ENCODE peak calls at places on chromosomes 2 and 18, in four cellular contexts. R, N, Q and Y are unnamed samples.

GRCh38 chr18:31438402-31438801 is 9.1 kb upstream of the DSG3 start:
- DNase-seq in R (no peak), Q (no peak), N (no peak), Y (no peak)

GRCh38 chr2:172083725-172084483 is 1.4 kb upstream of the DLX1 start:
- DNase-seq in R (peak; percentile 12), Q (no peak), N (no peak), Y (peak; percentile 35)

GRCh38 chr2:1564506-1564905 is 151.2 kb downstream of the TPO start:
- DNase-seq in R (no peak), N (no peak), Q (no peak), Y (no peak)

GRCh38 chr2:232013701-232014353 is 52.3 kb downstream of the DIS3L2 start:
- DNase-seq in R (no peak), N (no peak), Q (peak; percentile 56), Y (no peak)

GRCh38 chr2:27218614-27219013 is 1.4 kb downstream of the CAD start:
- DNase-seq in N (no peak), R (no peak), Q (no peak), Y (no peak)

GRCh38 chr2:25201265-25201664 is 32.9 kb upstream of the POMC start:
- DNase-seq in N (no peak), R (peak; percentile 62), Q (peak; percentile 25), Y (peak; percentile 54)

GRCh38 chr2:97936199-97936598 is 59.5 kb downstream of the TMEM131 start:
- DNase-seq in R (peak; percentile 83), Q (peak; percentile 78), N (no peak), Y (peak; percentile 67)

GRCh38 chr2:95149397-95149984 is 10.2 kb downstream of the ZNF514 start:
- DNase-seq in R (no peak), N (no peak), Q (no peak), Y (no peak)

GRCh38 chr2:126665483-126665882 is 9.5 kb downstream of the GYPC start:
- DNase-seq in N (no peak), R (no peak), Q (no peak), Y (no peak)

GRCh38 chr18:5510109-5510846 is 33.5 kb downstream of the EPB41L3 start:
- DNase-seq in R (no peak), N (no peak), Q (peak; percentile 17), Y (no peak)

GRCh38 chr18:6414118-6414722 is 491 bp downstream of the L3MBTL4 start:
- DNase-seq in R (peak; percentile 71), Q (peak; percentile 16), N (peak; percentile 88), Y (peak; percentile 67)

GRCh38 chr2:155215037-155215707 is 516.7 kb downstream of the KCNJ3 start:
- DNase-seq in N (no peak), R (no peak), Q (no peak), Y (no peak)

GRCh38 chr2:150464270-150464669 is 23.2 kb downstream of the RND3 start:
- DNase-seq in Q (peak; percentile 30), N (no peak), R (no peak), Y (no peak)

GRCh38 chr2:85251070-85251616 is 76.6 kb downstream of the TGOLN2 start:
- DNase-seq in N (no peak), R (no peak), Q (no peak), Y (no peak)
- H3K4me1 ChIP-seq in N (peaks cover 5% of the 10 kb centered on the region), R (peaks cover 94% of the 10 kb centered on the region), Q (peaks cover 26% of the 10 kb centered on the region), Y (peaks cover 84% of the 10 kb centered on the region)

GRCh38 chr2:100902833-100903405 is 83.0 kb downstream of the NPAS2 start:
- DNase-seq in R (no peak), Q (peak; percentile 97), N (no peak), Y (no peak)
- TF ChIP-seq CTCF in R (no peak), Q (peak; percentile 29), N (no peak), Y (no peak)

DNA sequence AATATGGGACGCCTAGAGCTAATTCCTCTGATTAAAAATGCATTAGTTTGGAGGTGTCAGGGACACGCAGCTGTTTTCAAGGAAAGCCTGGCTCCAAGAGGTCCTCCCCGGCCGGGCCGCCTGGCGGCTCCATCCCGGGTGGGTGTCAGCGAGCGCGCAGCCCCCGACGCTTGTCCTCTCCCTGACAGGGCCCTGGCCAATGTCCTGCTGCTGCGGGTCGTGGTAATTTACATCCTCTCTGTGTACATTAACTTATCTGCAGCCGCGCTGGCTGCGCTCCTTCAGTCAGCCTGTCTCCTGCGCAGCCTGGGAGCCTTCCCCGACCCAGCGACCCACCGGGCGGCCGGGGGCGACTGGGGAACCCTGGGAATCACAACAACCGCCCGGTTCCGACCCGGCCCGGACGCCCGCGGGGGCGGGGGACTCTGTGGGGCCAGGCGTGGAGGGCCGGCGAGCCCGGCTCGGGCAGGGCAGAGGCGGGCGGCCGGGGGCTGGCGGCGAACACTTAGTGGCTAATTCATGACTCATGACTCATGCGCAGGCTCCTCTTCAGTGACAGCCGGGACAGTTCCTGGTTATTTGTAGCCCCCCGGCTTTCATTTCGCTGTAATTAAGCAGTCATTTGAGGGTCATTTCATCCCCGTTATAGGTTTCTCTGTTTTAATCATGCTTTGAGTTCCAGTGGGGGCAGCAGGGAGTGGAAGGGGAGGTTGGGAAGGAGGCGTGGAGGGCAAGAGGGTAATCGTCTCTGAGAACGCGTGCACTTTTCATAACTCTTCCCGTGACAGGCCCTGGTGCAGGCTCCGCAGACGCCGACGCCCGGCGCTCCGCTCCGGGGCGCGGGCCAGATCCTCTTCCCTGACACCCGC is 141.9 kb upstream of the CTAGE1 start:
- DNase-seq in R (peak; percentile 51), Q (peak; percentile 63), N (peak; percentile 82), Y (peak; percentile 79)
- H3K4me1 ChIP-seq in R (peaks cover 28% of the 10 kb centered on the region), Q (peaks cover 55% of the 10 kb centered on the region), N (no peaks in the 10 kb centered on the region), Y (peaks cover 13% of the 10 kb centered on the region)

GRCh38 chr2:20106746-20107145 is 55.3 kb upstream of the LAPTM4A start:
- DNase-seq in Q (peak; percentile 71), N (peak; percentile 78), R (peak; percentile 88), Y (peak; percentile 83)
- TF ChIP-seq CTCF in Q (peak; percentile 71), N (peak; percentile 34), R (peak; percentile 83), Y (peak; percentile 72)

GRCh38 chr2:236571161-236571560 is 1.5 kb downstream of the ACKR3 start:
- DNase-seq in R (no peak), Q (no peak), N (no peak), Y (no peak)

GRCh38 chr2:236574000-236574399 is 4.4 kb downstream of the ACKR3 start:
- DNase-seq in N (no peak), Q (no peak), R (no peak), Y (no peak)

GRCh38 chr2:236574424-236575145 is 5.0 kb downstream of the ACKR3 start:
- DNase-seq in R (no peak), N (no peak), Q (no peak), Y (no peak)

GRCh38 chr2:236572482-236572881 is 2.9 kb downstream of the ACKR3 start:
- DNase-seq in R (peak; percentile 33), Q (no peak), N (no peak), Y (peak; percentile 88)

DNA sequence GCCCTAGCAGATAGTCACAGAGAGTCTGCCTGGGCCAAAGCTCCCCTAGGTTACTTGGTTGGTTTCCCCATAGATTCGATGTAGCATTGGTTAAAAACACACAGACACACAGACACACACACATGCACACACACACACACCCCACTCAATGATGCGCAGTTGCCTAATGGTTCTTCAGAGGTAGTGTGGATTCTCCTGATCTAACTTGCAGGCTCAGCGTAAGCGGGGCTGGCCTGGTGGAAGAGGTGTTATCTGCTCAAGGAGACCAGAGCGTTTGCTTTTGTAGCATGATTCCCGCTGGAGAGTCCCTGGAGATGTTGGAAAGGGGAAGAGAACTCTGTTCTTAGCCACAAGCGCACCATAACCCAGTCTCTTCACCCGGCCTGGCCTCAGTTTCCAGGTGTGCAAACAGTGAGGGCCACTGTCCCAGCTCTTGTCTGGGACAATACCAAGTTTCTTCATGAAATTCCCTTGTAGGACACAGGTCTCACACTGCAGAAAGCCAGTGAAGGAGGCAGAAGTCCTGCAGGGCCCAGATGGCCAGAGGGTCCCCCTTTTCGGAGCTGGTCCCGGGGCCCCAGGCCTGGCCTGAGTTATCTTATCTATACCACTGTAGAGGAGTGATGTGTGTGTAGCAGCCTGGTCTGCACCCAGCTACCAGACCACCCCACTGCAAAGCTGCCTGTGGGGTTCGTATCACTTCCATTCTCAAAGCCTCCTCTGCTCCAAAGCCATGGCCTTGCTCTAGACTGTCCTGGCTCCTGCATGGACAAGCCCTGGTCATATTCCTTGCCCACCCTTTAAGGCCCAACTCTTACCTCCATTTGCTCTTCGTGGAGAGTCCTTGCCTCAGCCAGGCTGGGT is 3.7 kb downstream of the ACKR3 start:
- DNase-seq in R (no peak), Q (no peak), N (no peak), Y (no peak)
- H3K4me1 ChIP-seq in R (peaks cover 39% of the 10 kb centered on the region), Q (peaks cover 21% of the 10 kb centered on the region), N (peaks cover 14% of the 10 kb centered on the region), Y (peaks cover 68% of the 10 kb centered on the region)

DNA sequence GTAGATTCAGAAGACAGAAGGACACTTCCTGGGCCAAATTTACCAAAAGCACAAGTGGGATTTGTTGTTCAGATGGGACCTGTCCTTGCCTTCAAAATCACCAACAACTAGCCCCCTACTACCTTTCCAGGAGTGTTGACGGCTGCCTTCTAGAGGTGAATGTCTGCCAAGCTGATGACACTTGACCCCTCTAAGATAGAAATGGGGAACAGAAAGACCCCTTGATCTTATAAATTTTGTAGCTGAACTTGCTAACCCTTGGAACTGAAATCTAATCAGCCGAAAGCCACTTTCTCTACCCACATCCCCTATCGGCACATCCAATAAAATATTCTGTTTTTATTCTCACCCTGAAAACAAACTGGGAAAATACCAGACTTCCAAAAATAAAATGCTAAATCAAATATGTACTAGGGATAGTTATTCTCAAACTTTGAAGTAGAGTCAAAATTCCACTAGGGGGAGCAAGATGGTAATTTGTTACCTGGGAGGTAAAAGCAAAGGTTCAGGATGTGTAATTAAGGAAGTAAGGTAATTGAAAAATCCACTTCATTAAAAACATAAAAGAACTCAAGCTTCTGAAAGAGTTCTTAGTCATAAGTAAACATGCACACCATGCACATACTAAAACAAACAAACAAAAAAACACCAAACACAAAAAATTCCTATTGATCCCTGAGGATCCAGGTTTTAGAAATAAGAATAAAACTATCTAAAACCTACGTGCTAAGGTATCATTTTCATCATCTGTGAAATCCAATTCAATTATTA is 119.2 kb downstream of the ANKRD44 start:
- DNase-seq in R (peak; percentile 71), Q (peak; percentile 76), N (no peak), Y (peak; percentile 60)
- TF ChIP-seq CTCF in R (peak; percentile 83), Q (peak; percentile 88), N (peak; percentile 72), Y (peak; percentile 89)

GRCh38 chr2:239288237-239288636 is 112.6 kb downstream of the HDAC4 start:
- DNase-seq in N (no peak), Q (no peak), R (no peak), Y (no peak)
- H3K4me1 ChIP-seq in N (no peaks in the 10 kb centered on the region), Q (no peaks in the 10 kb centered on the region), R (peaks cover 29% of the 10 kb centered on the region), Y (peaks cover 71% of the 10 kb centered on the region)

DNA sequence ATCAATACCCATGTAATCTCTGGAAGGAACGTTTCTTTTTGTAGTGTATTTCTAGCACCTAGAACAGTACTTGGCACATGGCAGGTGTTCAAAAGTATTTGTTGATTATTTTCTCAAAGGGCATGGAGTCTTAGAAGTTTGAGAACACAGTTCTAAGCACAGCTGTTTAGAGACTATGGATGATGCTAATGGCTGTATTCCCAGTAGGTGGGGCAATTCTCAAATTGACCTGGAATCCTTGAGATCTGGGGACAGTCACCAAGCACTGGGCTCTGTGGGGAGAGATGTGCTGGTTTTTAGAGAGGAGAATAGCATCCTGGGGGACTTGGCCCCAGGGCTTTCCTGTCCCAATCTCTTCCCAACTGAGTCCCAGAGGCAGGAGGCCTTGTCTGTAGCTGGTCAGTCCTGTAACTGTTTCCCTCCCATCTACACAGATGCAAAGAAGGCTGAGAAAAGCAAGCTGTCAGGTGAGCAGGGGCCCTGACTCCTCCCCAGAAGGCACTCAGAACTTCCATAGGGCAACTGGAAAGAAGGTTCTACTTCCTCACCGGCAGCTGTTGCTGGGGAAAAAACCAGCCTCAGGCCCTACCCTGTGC is 17.5 kb upstream of the IL36G start:
- DNase-seq in N (no peak), R (peak; percentile 39), Q (peak; percentile 26), Y (no peak)
- TF ChIP-seq CTCF in N (no peak), R (peak; percentile 30), Q (peak; percentile 55), Y (peak; percentile 30)